ENCODE peak calls at places on chromosomes 2 and 18, in seven cellular contexts. One of them, this sample, is unnamed.

GRCh38 chr18:26547302-26548143 is 830 bp downstream of the KCTD1 start:
- DNase-seq in stimulated activated CD8-positive, alpha-beta memory T cell treated with anti-CD3 and anti-CD28 coated beads, Interleukin-15, amount 100 ng/mL, for 24 hours: no peak
- DNase-seq in activated CD4-positive, alpha-beta T cell treated with anti-CD3 and anti-CD28 coated beads for 48 hours: peak
- DNase-seq in heart left ventricle: peak
- DNase-seq in NCI-H1092: no peak
- DNase-seq in WERI-Rb-1: no peak
- DNase-seq in ELR: peak
- DNase-seq in this sample: peak

GRCh38 chr2:3627500-3628100 is 30.4 kb upstream of the ALLC start:
- DNase-seq in heart left ventricle: no peak
- DNase-seq in ELR: no peak
- DNase-seq in stimulated activated CD8-positive, alpha-beta memory T cell treated with anti-CD3 and anti-CD28 coated beads, Interleukin-15, amount 100 ng/mL, for 24 hours: no peak
- DNase-seq in activated CD4-positive, alpha-beta T cell treated with anti-CD3 and anti-CD28 coated beads for 48 hours: no peak
- DNase-seq in NCI-H1092: no peak
- DNase-seq in WERI-Rb-1: no peak
- DNase-seq in this sample: peak

GRCh38 chr2:9024575-9024974 is 21.1 kb upstream of the MBOAT2 start:
- DNase-seq in NCI-H1092: no peak
- DNase-seq in ELR: no peak
- DNase-seq in activated CD4-positive, alpha-beta T cell treated with anti-CD3 and anti-CD28 coated beads for 48 hours: no peak
- DNase-seq in WERI-Rb-1: no peak
- DNase-seq in stimulated activated CD8-positive, alpha-beta memory T cell treated with anti-CD3 and anti-CD28 coated beads, Interleukin-15, amount 100 ng/mL, for 24 hours: no peak
- DNase-seq in heart left ventricle: no peak
- DNase-seq in this sample: no peak

GRCh38 chr2:99754215-99754614 is 264.4 kb upstream of the REV1 start:
- DNase-seq in stimulated activated CD8-positive, alpha-beta memory T cell treated with anti-CD3 and anti-CD28 coated beads, Interleukin-15, amount 100 ng/mL, for 24 hours: no peak
- DNase-seq in ELR: peak
- DNase-seq in NCI-H1092: no peak
- DNase-seq in activated CD4-positive, alpha-beta T cell treated with anti-CD3 and anti-CD28 coated beads for 48 hours: no peak
- DNase-seq in heart left ventricle: no peak
- DNase-seq in WERI-Rb-1: no peak
- DNase-seq in this sample: no peak

GRCh38 chr2:69060938-69061501 is 48.0 kb downstream of the ANTXR1 start:
- DNase-seq in WERI-Rb-1: no peak
- DNase-seq in heart left ventricle: no peak
- DNase-seq in NCI-H1092: no peak
- DNase-seq in activated CD4-positive, alpha-beta T cell treated with anti-CD3 and anti-CD28 coated beads for 48 hours: no peak
- DNase-seq in stimulated activated CD8-positive, alpha-beta memory T cell treated with anti-CD3 and anti-CD28 coated beads, Interleukin-15, amount 100 ng/mL, for 24 hours: no peak
- DNase-seq in ELR: no peak
- DNase-seq in this sample: no peak

GRCh38 chr2:85989288-85989865 is 100.6 kb upstream of the ST3GAL5 start:
- DNase-seq in ELR: no peak
- DNase-seq in activated CD4-positive, alpha-beta T cell treated with anti-CD3 and anti-CD28 coated beads for 48 hours: no peak
- DNase-seq in WERI-Rb-1: no peak
- DNase-seq in stimulated activated CD8-positive, alpha-beta memory T cell treated with anti-CD3 and anti-CD28 coated beads, Interleukin-15, amount 100 ng/mL, for 24 hours: no peak
- DNase-seq in heart left ventricle: no peak
- DNase-seq in NCI-H1092: no peak
- DNase-seq in this sample: no peak

GRCh38 chr18:30588673-30589164 is 453.8 kb downstream of the DSC3 start:
- DNase-seq in NCI-H1092: no peak
- DNase-seq in heart left ventricle: no peak
- DNase-seq in activated CD4-positive, alpha-beta T cell treated with anti-CD3 and anti-CD28 coated beads for 48 hours: no peak
- DNase-seq in stimulated activated CD8-positive, alpha-beta memory T cell treated with anti-CD3 and anti-CD28 coated beads, Interleukin-15, amount 100 ng/mL, for 24 hours: no peak
- DNase-seq in WERI-Rb-1: no peak
- DNase-seq in ELR: no peak
- DNase-seq in this sample: no peak

GRCh38 chr18:12599543-12599942 is 58.4 kb downstream of the SPIRE1 start:
- DNase-seq in WERI-Rb-1: no peak
- DNase-seq in activated CD4-positive, alpha-beta T cell treated with anti-CD3 and anti-CD28 coated beads for 48 hours: no peak
- DNase-seq in ELR: peak
- DNase-seq in NCI-H1092: no peak
- DNase-seq in heart left ventricle: no peak
- DNase-seq in stimulated activated CD8-positive, alpha-beta memory T cell treated with anti-CD3 and anti-CD28 coated beads, Interleukin-15, amount 100 ng/mL, for 24 hours: no peak
- DNase-seq in this sample: no peak

GRCh38 chr2:103355287-103355686 is 593.5 kb downstream of the TMEM182 start:
- DNase-seq in NCI-H1092: no peak
- DNase-seq in ELR: no peak
- DNase-seq in WERI-Rb-1: no peak
- DNase-seq in heart left ventricle: no peak
- DNase-seq in activated CD4-positive, alpha-beta T cell treated with anti-CD3 and anti-CD28 coated beads for 48 hours: no peak
- DNase-seq in stimulated activated CD8-positive, alpha-beta memory T cell treated with anti-CD3 and anti-CD28 coated beads, Interleukin-15, amount 100 ng/mL, for 24 hours: no peak
- DNase-seq in this sample: no peak

GRCh38 chr2:20611077-20611843 is 39.6 kb downstream of the HS1BP3 start:
- DNase-seq in ELR: peak
- DNase-seq in activated CD4-positive, alpha-beta T cell treated with anti-CD3 and anti-CD28 coated beads for 48 hours: no peak
- DNase-seq in NCI-H1092: no peak
- DNase-seq in stimulated activated CD8-positive, alpha-beta memory T cell treated with anti-CD3 and anti-CD28 coated beads, Interleukin-15, amount 100 ng/mL, for 24 hours: no peak
- DNase-seq in WERI-Rb-1: peak
- DNase-seq in heart left ventricle: peak
- DNase-seq in this sample: peak